ENCODE peak calls at places on chromosomes 4 and X, in seven cellular contexts. T is H9; F is pancreas; Z is CD4-positive, alpha-beta memory T cell; Q is thoracic aorta; I is left ventricle myocardium inferior; K is lower lobe of right lung. G is an unnamed sample.

GRCh38 chr4:5747746-5748365 is 36.9 kb downstream of the EVC start:
- DNase-seq in T (no peak), F (no peak), Z (no peak), Q (no peak), I (no peak), K (no peak), G (no peak)

GRCh38 chr4:43456383-43456782 is 563.9 kb downstream of the GRXCR1 start:
- DNase-seq in T (no peak), F (no peak), Z (no peak), Q (no peak), I (no peak), K (no peak), G (no peak)

GRCh38 chr4:53196872-53197759 is 168.7 kb downstream of the SCFD2 start:
- DNase-seq in T (no peak), F (no peak), Z (peak), Q (no peak), I (no peak), K (no peak), G (no peak)

GRCh38 chr4:112119358-112119783 is 25.9 kb upstream of the FAM241A start:
- DNase-seq in T (no peak), F (no peak), Z (no peak), Q (no peak), I (no peak), K (no peak), G (no peak)

GRCh38 chr4:90187148-90187884 is 60.1 kb downstream of the CCSER1 start:
- DNase-seq in T (no peak), F (no peak), Z (no peak), Q (no peak), I (no peak), K (no peak), G (no peak)

GRCh38 chr4:74230902-74231499 is 73.1 kb downstream of the MTHFD2L start:
- DNase-seq in T (no peak), F (no peak), Z (no peak), Q (no peak), I (no peak), K (peak), G (no peak)

GRCh38 chr4:139665690-139666529 is at the start of gene MGST2:
- DNase-seq in T (peak), F (peak), Z (peak), Q (no peak), I (peak), K (peak), G (peak)

GRCh38 chr4:123555500-123556273 is 159.1 kb downstream of the SPRY1 start:
- DNase-seq in T (no peak), F (peak), Z (no peak), Q (peak), I (peak), K (peak), G (no peak)

GRCh38 chr4:170015285-170015684 is 10.9 kb downstream of the MFAP3L start:
- DNase-seq in T (no peak), F (no peak), Z (no peak), Q (no peak), I (no peak), K (no peak), G (peak)

GRCh38 chr4:108979754-108980153 is 216.9 kb upstream of the ETNPPL start:
- DNase-seq in T (no peak), F (no peak), Z (no peak), Q (no peak), I (no peak), K (no peak), G (no peak)

GRCh38 chrX:20143111-20143510 is 1.5 kb upstream of the EIF1AX start:
- DNase-seq in T (no peak), F (no peak), Z (no peak), Q (no peak), I (no peak), K (no peak), G (no peak)

DNA sequence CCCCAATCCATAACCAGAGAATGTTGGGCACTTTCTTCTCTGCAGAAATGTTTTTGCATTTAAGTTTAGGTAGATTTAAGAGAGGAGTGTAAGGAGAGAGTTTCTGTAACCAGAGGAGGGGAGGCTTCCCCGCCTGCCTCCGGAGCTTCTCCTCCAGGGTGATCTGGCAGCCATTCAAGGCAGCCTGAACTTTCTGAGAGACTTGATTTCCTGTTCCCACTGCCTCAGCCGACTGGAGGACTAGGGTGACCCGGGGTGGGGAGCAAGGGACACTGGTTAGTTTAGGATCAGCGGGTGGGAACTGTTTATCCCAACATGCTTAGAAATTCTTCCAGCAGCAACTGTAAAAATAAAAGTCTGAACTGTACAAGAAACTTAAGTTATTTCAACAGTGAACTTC is 15.1 kb downstream of the FAM9C start:
- DNase-seq in T (peak), F (peak), Z (no peak), Q (no peak), I (peak), K (no peak), G (peak)
- H3K27ac ChIP-seq in T (peak), F (peak), Z (peak), Q (no peak), I (peak), K (peak), G (no peak)

GRCh38 chr4:153532227-153532626 is 66.1 kb downstream of the TMEM131L start:
- DNase-seq in T (no peak), F (no peak), Z (no peak), Q (no peak), I (no peak), K (no peak), G (no peak)
- H3K27ac ChIP-seq in T (no peak), F (no peak), Z (peak), Q (no peak), I (peak), K (no peak), G (no peak)

GRCh38 chr4:152209772-152210493 is 326.0 kb downstream of the FBXW7 start:
- DNase-seq in T (no peak), F (no peak), Z (no peak), Q (no peak), I (no peak), K (no peak), G (no peak)
- H3K27ac ChIP-seq in T (no peak), F (no peak), Z (no peak), Q (no peak), I (no peak), K (no peak), G (no peak)

GRCh38 chr4:186536285-186536684 is 19.1 kb downstream of the MTNR1A start:
- DNase-seq in T (peak), F (no peak), Z (no peak), Q (no peak), I (no peak), K (no peak), G (no peak)
- H3K27ac ChIP-seq in T (no peak), F (no peak), Z (no peak), Q (no peak), I (no peak), K (no peak), G (no peak)

GRCh38 chrX:100743009-100743615 is 11.2 kb upstream of the SYTL4 start:
- DNase-seq in T (no peak), F (no peak), Z (no peak), Q (no peak), I (no peak), K (no peak), G (no peak)
- H3K27ac ChIP-seq in T (no peak), F (no peak), Z (no peak), Q (no peak), I (no peak), K (no peak), G (no peak)

GRCh38 chr4:19034089-19034488 is 1012.5 kb upstream of the LCORL start:
- DNase-seq in T (no peak), F (no peak), Z (no peak), Q (no peak), I (no peak), K (no peak), G (no peak)
- H3K27ac ChIP-seq in T (no peak), F (no peak), Z (no peak), Q (no peak), I (no peak), K (no peak), G (no peak)

GRCh38 chrX:132490086-132490419 is 1.2 kb upstream of the MBNL3 start:
- DNase-seq in T (no peak), F (no peak), Z (no peak), Q (no peak), I (no peak), K (no peak), G (no peak)

GRCh38 chrX:132491191-132491590 is 2.4 kb upstream of the MBNL3 start:
- DNase-seq in T (no peak), F (no peak), Z (peak), Q (no peak), I (no peak), K (no peak), G (no peak)

GRCh38 chrX:132488092-132488749 is 617 bp downstream of the MBNL3 start:
- DNase-seq in T (no peak), F (no peak), Z (no peak), Q (no peak), I (no peak), K (no peak), G (no peak)

GRCh38 chrX:132489256-132490085 is 633 bp upstream of the MBNL3 start:
- DNase-seq in T (peak), F (peak), Z (peak), Q (no peak), I (peak), K (peak), G (peak)

DNA sequence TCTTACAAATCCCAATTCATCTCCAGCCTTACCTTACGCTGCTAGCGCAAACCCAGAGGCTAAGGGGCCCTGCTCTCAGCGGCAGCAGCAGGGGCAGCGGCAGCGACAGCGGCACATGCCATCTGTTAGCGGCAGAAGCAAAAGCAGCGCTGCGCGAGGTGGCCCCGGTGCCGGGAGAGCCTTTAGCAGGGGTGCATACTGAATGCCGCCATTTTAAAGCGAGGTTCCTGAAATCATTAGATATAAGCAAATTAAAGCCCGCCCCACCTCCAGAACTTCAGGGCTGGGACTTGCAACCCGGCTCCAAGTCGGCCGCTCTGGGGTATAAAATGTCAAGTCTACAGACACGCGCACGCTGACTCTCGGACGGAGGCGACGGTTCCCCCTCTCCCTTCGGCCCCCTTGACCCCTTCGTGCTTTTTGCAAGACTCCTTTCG is at the start of gene MBNL3:
- DNase-seq in T (peak), F (peak), Z (peak), Q (no peak), I (peak), K (peak), G (peak)
- H3K27ac ChIP-seq in T (no peak), F (peak), Z (peak), Q (peak), I (peak), K (peak), G (peak)

GRCh38 chr4:2362286-2363055 is 56.0 kb downstream of the ZFYVE28 start:
- DNase-seq in T (no peak), F (no peak), Z (no peak), Q (no peak), I (no peak), K (peak), G (no peak)
- H3K27ac ChIP-seq in T (no peak), F (peak), Z (no peak), Q (no peak), I (no peak), K (no peak), G (no peak)

GRCh38 chr4:8118531-8118930 is 40.1 kb downstream of the ABLIM2 start:
- DNase-seq in T (no peak), F (no peak), Z (no peak), Q (no peak), I (no peak), K (no peak), G (no peak)
- H3K27ac ChIP-seq in T (no peak), F (no peak), Z (no peak), Q (no peak), I (peak), K (no peak), G (no peak)

G was measured in substantia nigra.